ENCODE peak calls at places on chromosomes 11 and 22, in ten cellular contexts. One of them, this sample, is unnamed. For H3K27me3, the result is how much of the 10 kb centered on the place peaks cover.

GRCh38 chr11:2848497-2848896 is 37.1 kb downstream of the CDKN1C start:
- DNase-seq in mesendoderm: no peak
- DNase-seq in Peyer's patch: no peak
- DNase-seq in adrenal gland: no peak
- DNase-seq in esophagus squamous epithelium: no peak
- DNase-seq in right cardiac atrium: no peak
- DNase-seq in gastrocnemius medialis: no peak
- DNase-seq in SJSA1: no peak
- DNase-seq in GM23248: no peak
- DNase-seq in prostate gland: no peak
- DNase-seq in this sample: no peak

GRCh38 chr11:86172894-86173293 is 71.7 kb upstream of the EED start:
- DNase-seq in mesendoderm: peak
- DNase-seq in Peyer's patch: no peak
- DNase-seq in adrenal gland: no peak
- DNase-seq in esophagus squamous epithelium: no peak
- DNase-seq in right cardiac atrium: no peak
- DNase-seq in gastrocnemius medialis: no peak
- DNase-seq in SJSA1: no peak
- DNase-seq in GM23248: peak
- DNase-seq in prostate gland: no peak
- DNase-seq in this sample: no peak

GRCh38 chr11:23797624-23798419 is 699.0 kb upstream of the LUZP2 start:
- DNase-seq in mesendoderm: no peak
- DNase-seq in Peyer's patch: no peak
- DNase-seq in adrenal gland: no peak
- DNase-seq in esophagus squamous epithelium: no peak
- DNase-seq in right cardiac atrium: no peak
- DNase-seq in gastrocnemius medialis: no peak
- DNase-seq in SJSA1: no peak
- DNase-seq in GM23248: no peak
- DNase-seq in prostate gland: no peak
- DNase-seq in this sample: no peak

GRCh38 chr11:60378359-60378758 is at the start of gene MS4A7:
- DNase-seq in mesendoderm: no peak
- DNase-seq in Peyer's patch: no peak
- DNase-seq in adrenal gland: peak
- DNase-seq in esophagus squamous epithelium: no peak
- DNase-seq in right cardiac atrium: peak
- DNase-seq in gastrocnemius medialis: peak
- DNase-seq in SJSA1: no peak
- DNase-seq in GM23248: no peak
- DNase-seq in prostate gland: no peak
- DNase-seq in this sample: peak

GRCh38 chr11:108241370-108242037 is 18.6 kb downstream of the ATM start:
- DNase-seq in mesendoderm: no peak
- DNase-seq in Peyer's patch: no peak
- DNase-seq in adrenal gland: no peak
- DNase-seq in esophagus squamous epithelium: no peak
- DNase-seq in right cardiac atrium: no peak
- DNase-seq in gastrocnemius medialis: no peak
- DNase-seq in SJSA1: no peak
- DNase-seq in GM23248: no peak
- DNase-seq in prostate gland: no peak
- DNase-seq in this sample: no peak

GRCh38 chr22:30279389-30279788 is 9.9 kb downstream of the CASTOR1 start:
- DNase-seq in mesendoderm: no peak
- DNase-seq in Peyer's patch: no peak
- DNase-seq in adrenal gland: peak
- DNase-seq in esophagus squamous epithelium: no peak
- DNase-seq in right cardiac atrium: peak
- DNase-seq in gastrocnemius medialis: peak
- DNase-seq in SJSA1: no peak
- DNase-seq in GM23248: peak
- DNase-seq in prostate gland: no peak
- DNase-seq in this sample: no peak

GRCh38 chr11:6623391-6624363 is 4.5 kb upstream of the TPP1 start:
- DNase-seq in mesendoderm: no peak
- DNase-seq in Peyer's patch: no peak
- DNase-seq in adrenal gland: no peak
- DNase-seq in esophagus squamous epithelium: no peak
- DNase-seq in right cardiac atrium: no peak
- DNase-seq in gastrocnemius medialis: no peak
- DNase-seq in SJSA1: no peak
- DNase-seq in GM23248: no peak
- DNase-seq in prostate gland: no peak
- DNase-seq in this sample: peak

GRCh38 chr11:561148-562003 is 606 bp downstream of the RASSF7 start:
- DNase-seq in mesendoderm: peak
- DNase-seq in Peyer's patch: peak
- DNase-seq in adrenal gland: no peak
- DNase-seq in esophagus squamous epithelium: no peak
- DNase-seq in right cardiac atrium: peak
- DNase-seq in gastrocnemius medialis: no peak
- DNase-seq in SJSA1: no peak
- DNase-seq in GM23248: peak
- DNase-seq in prostate gland: no peak
- DNase-seq in this sample: no peak

GRCh38 chr22:38302906-38303305 is 14.3 kb downstream of the CSNK1E start:
- DNase-seq in mesendoderm: no peak
- DNase-seq in Peyer's patch: no peak
- DNase-seq in adrenal gland: no peak
- DNase-seq in esophagus squamous epithelium: no peak
- DNase-seq in right cardiac atrium: no peak
- DNase-seq in gastrocnemius medialis: no peak
- DNase-seq in SJSA1: no peak
- DNase-seq in GM23248: no peak
- DNase-seq in prostate gland: no peak
- DNase-seq in this sample: no peak

GRCh38 chr11:64516226-64516625 is 74.8 kb upstream of the SLC22A12 start:
- DNase-seq in mesendoderm: peak
- DNase-seq in Peyer's patch: no peak
- DNase-seq in adrenal gland: no peak
- DNase-seq in esophagus squamous epithelium: no peak
- DNase-seq in right cardiac atrium: no peak
- DNase-seq in gastrocnemius medialis: no peak
- DNase-seq in SJSA1: no peak
- DNase-seq in GM23248: no peak
- DNase-seq in prostate gland: no peak
- DNase-seq in this sample: no peak

GRCh38 chr11:86116996-86117705 is 48.3 kb upstream of the PICALM start:
- DNase-seq in mesendoderm: no peak
- DNase-seq in Peyer's patch: no peak
- DNase-seq in adrenal gland: no peak
- DNase-seq in esophagus squamous epithelium: no peak
- DNase-seq in right cardiac atrium: no peak
- DNase-seq in gastrocnemius medialis: no peak
- DNase-seq in SJSA1: no peak
- DNase-seq in GM23248: peak
- DNase-seq in prostate gland: no peak
- DNase-seq in this sample: no peak

GRCh38 chr11:68525930-68526329 is 65.4 kb downstream of the PPP6R3 start:
- DNase-seq in mesendoderm: no peak
- DNase-seq in Peyer's patch: no peak
- DNase-seq in adrenal gland: no peak
- DNase-seq in esophagus squamous epithelium: no peak
- DNase-seq in right cardiac atrium: no peak
- DNase-seq in gastrocnemius medialis: no peak
- DNase-seq in SJSA1: no peak
- DNase-seq in GM23248: no peak
- DNase-seq in prostate gland: no peak
- DNase-seq in this sample: no peak

GRCh38 chr22:27113211-27114030 is 456.0 kb downstream of the MIAT start:
- DNase-seq in mesendoderm: peak
- DNase-seq in Peyer's patch: no peak
- DNase-seq in adrenal gland: peak
- DNase-seq in esophagus squamous epithelium: no peak
- DNase-seq in right cardiac atrium: peak
- DNase-seq in gastrocnemius medialis: peak
- DNase-seq in SJSA1: peak
- DNase-seq in GM23248: peak
- DNase-seq in prostate gland: peak
- DNase-seq in this sample: no peak

GRCh38 chr22:37336474-37337028 is 54.2 kb downstream of the CYTH4 start:
- DNase-seq in mesendoderm: no peak
- DNase-seq in Peyer's patch: peak
- DNase-seq in adrenal gland: no peak
- DNase-seq in esophagus squamous epithelium: no peak
- DNase-seq in right cardiac atrium: no peak
- DNase-seq in gastrocnemius medialis: no peak
- DNase-seq in SJSA1: no peak
- DNase-seq in GM23248: no peak
- DNase-seq in prostate gland: no peak
- DNase-seq in this sample: no peak

GRCh38 chr22:44580756-44581435 is 82.9 kb upstream of the RTL6 start:
- DNase-seq in mesendoderm: no peak
- DNase-seq in Peyer's patch: peak
- DNase-seq in adrenal gland: no peak
- DNase-seq in esophagus squamous epithelium: no peak
- DNase-seq in right cardiac atrium: no peak
- DNase-seq in gastrocnemius medialis: no peak
- DNase-seq in SJSA1: peak
- DNase-seq in GM23248: no peak
- DNase-seq in prostate gland: no peak
- DNase-seq in this sample: peak

GRCh38 chr11:118153976-118154375 is 1.4 kb upstream of the SCN4B start:
- DNase-seq in mesendoderm: no peak
- DNase-seq in Peyer's patch: no peak
- DNase-seq in adrenal gland: no peak
- DNase-seq in esophagus squamous epithelium: no peak
- DNase-seq in right cardiac atrium: no peak
- DNase-seq in gastrocnemius medialis: no peak
- DNase-seq in SJSA1: no peak
- DNase-seq in GM23248: no peak
- DNase-seq in prostate gland: no peak
- DNase-seq in this sample: no peak
- H3K27me3 ChIP-seq in mesendoderm: half or more
- H3K27me3 ChIP-seq in Peyer's patch: under half
- H3K27me3 ChIP-seq in adrenal gland: under half
- H3K27me3 ChIP-seq in esophagus squamous epithelium: under half
- H3K27me3 ChIP-seq in right cardiac atrium: under half
- H3K27me3 ChIP-seq in gastrocnemius medialis: under half
- H3K27me3 ChIP-seq in SJSA1: under half
- H3K27me3 ChIP-seq in GM23248: half or more
- H3K27me3 ChIP-seq in prostate gland: under half
- H3K27me3 ChIP-seq in this sample: half or more

GRCh38 chr11:117678651-117679407 is 118.2 kb downstream of the DSCAML1 start:
- DNase-seq in mesendoderm: no peak
- DNase-seq in Peyer's patch: no peak
- DNase-seq in adrenal gland: no peak
- DNase-seq in esophagus squamous epithelium: no peak
- DNase-seq in right cardiac atrium: no peak
- DNase-seq in gastrocnemius medialis: no peak
- DNase-seq in SJSA1: no peak
- DNase-seq in GM23248: no peak
- DNase-seq in prostate gland: no peak
- DNase-seq in this sample: no peak
- H3K27me3 ChIP-seq in mesendoderm: under half
- H3K27me3 ChIP-seq in Peyer's patch: under half
- H3K27me3 ChIP-seq in adrenal gland: under half
- H3K27me3 ChIP-seq in esophagus squamous epithelium: under half
- H3K27me3 ChIP-seq in right cardiac atrium: under half
- H3K27me3 ChIP-seq in gastrocnemius medialis: under half
- H3K27me3 ChIP-seq in SJSA1: under half
- H3K27me3 ChIP-seq in GM23248: under half
- H3K27me3 ChIP-seq in prostate gland: under half
- H3K27me3 ChIP-seq in this sample: under half

DNA sequence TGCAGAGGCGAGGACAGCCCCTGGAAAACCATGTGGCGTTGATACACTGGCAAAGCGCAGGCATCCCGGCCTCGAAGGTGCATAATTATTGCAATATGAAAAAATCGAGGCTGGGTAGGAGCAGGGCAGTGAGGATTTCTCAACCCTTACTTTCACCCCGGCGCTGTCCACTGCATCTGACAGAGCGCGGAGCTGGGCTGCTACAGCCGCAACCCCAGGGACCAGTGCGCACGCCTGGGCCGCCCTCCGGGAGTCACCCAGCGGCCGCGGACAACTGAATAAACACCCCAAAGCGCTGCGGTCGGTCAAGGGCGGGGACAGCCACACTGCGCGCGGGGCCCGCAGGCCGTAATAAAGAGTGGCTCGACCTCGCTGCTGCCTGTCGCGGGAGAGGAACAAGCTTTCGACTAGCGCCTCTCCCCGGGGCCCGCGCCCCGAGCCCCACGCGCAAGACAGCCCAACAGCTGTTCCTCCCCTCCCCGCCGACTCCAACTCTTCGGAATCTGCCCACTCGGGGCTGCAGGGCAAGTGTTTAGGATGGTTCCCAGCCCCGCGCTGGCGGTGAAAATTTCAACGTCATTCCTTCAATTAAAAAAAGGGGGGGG is 3.6 kb upstream of the WT1 start:
- DNase-seq in mesendoderm: no peak
- DNase-seq in Peyer's patch: no peak
- DNase-seq in adrenal gland: no peak
- DNase-seq in esophagus squamous epithelium: no peak
- DNase-seq in right cardiac atrium: no peak
- DNase-seq in gastrocnemius medialis: no peak
- DNase-seq in SJSA1: no peak
- DNase-seq in GM23248: no peak
- DNase-seq in prostate gland: no peak
- DNase-seq in this sample: peak
- H3K27me3 ChIP-seq in mesendoderm: under half
- H3K27me3 ChIP-seq in Peyer's patch: half or more
- H3K27me3 ChIP-seq in adrenal gland: half or more
- H3K27me3 ChIP-seq in esophagus squamous epithelium: half or more
- H3K27me3 ChIP-seq in right cardiac atrium: under half
- H3K27me3 ChIP-seq in gastrocnemius medialis: half or more
- H3K27me3 ChIP-seq in SJSA1: half or more
- H3K27me3 ChIP-seq in GM23248: half or more
- H3K27me3 ChIP-seq in prostate gland: half or more
- H3K27me3 ChIP-seq in this sample: half or more

DNA sequence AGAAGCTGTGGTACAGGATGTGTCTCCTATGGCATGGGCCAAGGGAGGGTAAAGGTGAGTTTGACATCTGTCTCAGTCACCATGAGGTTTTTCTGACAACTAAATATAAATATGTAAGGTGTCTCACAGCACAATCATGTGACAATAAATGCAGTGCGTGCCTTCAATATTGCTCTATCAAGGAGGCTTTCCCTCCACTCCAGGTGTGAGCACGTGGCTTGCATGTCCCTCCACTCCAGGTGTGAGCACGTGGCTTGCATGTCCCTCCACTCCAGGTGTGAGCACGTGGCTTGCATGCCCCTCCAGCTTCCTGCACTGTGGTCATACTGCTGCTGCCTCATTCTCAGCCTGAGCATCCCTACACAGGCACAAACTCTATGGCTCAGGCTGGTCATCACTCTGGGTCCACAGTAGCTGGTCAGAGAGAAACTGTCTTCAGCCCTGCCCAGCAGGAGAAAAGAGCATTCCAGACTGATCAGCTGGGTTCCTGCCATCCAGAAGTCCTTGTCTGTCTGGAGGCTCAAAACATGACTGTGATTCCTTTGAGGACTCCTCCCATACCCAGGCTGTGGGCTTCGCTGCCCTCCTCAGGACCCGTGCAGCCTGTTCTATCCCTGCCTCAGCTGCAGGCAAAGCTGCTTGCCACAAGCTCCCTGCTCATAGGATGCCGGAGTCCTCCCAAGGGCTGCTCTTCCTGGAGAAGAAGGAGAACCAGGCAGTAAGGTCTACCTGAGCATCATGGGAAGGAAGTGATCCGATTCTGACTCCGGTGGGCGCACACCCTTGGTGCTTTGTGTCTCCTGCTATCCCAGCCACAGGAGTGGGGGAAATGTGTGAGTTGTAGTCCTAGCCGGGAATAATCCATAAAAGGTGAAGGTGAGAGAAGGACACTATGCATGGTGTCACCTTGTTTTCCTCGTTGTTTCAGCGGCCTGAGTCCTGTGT is 33.4 kb upstream of the VPREB1 start:
- DNase-seq in mesendoderm: no peak
- DNase-seq in Peyer's patch: no peak
- DNase-seq in adrenal gland: no peak
- DNase-seq in esophagus squamous epithelium: no peak
- DNase-seq in right cardiac atrium: no peak
- DNase-seq in gastrocnemius medialis: no peak
- DNase-seq in SJSA1: no peak
- DNase-seq in GM23248: no peak
- DNase-seq in prostate gland: no peak
- DNase-seq in this sample: no peak
- H3K27me3 ChIP-seq in mesendoderm: under half
- H3K27me3 ChIP-seq in Peyer's patch: under half
- H3K27me3 ChIP-seq in adrenal gland: under half
- H3K27me3 ChIP-seq in esophagus squamous epithelium: under half
- H3K27me3 ChIP-seq in right cardiac atrium: under half
- H3K27me3 ChIP-seq in gastrocnemius medialis: under half
- H3K27me3 ChIP-seq in SJSA1: under half
- H3K27me3 ChIP-seq in GM23248: under half
- H3K27me3 ChIP-seq in prostate gland: under half
- H3K27me3 ChIP-seq in this sample: under half